ENCODE peak calls at places on chromosomes 2 and 18, in four cellular contexts. One of them, this sample, is unnamed.

GRCh38 chr2:29388071-29388470 is 272.9 kb downstream of the CLIP4 start:
- DNase-seq in G401: no peak
- DNase-seq in uterus: no peak
- DNase-seq in GM12865: no peak
- DNase-seq in this sample: no peak

GRCh38 chr18:36284671-36285295 is 12.7 kb upstream of the FHOD3 start:
- DNase-seq in G401: peak
- DNase-seq in uterus: no peak
- DNase-seq in GM12865: peak
- DNase-seq in this sample: no peak

GRCh38 chr2:65710779-65711295 is 278.4 kb upstream of the SPRED2 start:
- DNase-seq in G401: no peak
- DNase-seq in uterus: no peak
- DNase-seq in GM12865: peak
- DNase-seq in this sample: no peak

GRCh38 chr2:20654414-20654813 is 3.5 kb upstream of the HS1BP3 start:
- DNase-seq in G401: no peak
- DNase-seq in uterus: no peak
- DNase-seq in GM12865: no peak
- DNase-seq in this sample: no peak

GRCh38 chr2:84942964-84943421 is 28.0 kb upstream of the KCMF1 start:
- DNase-seq in G401: no peak
- DNase-seq in uterus: no peak
- DNase-seq in GM12865: peak
- DNase-seq in this sample: no peak

GRCh38 chr2:209468796-209469325 is 45.0 kb downstream of the MAP2 start:
- DNase-seq in G401: no peak
- DNase-seq in uterus: no peak
- DNase-seq in GM12865: no peak
- DNase-seq in this sample: no peak

GRCh38 chr2:216059233-216059834 is 22.3 kb downstream of the PECR start:
- DNase-seq in G401: no peak
- DNase-seq in uterus: no peak
- DNase-seq in GM12865: peak
- DNase-seq in this sample: no peak

GRCh38 chr2:230682546-230682945 is 30.1 kb upstream of the CAB39 start:
- DNase-seq in G401: no peak
- DNase-seq in uterus: no peak
- DNase-seq in GM12865: no peak
- DNase-seq in this sample: no peak

GRCh38 chr2:128618642-128619041 is 300.0 kb upstream of the HS6ST1 start:
- DNase-seq in G401: no peak
- DNase-seq in uterus: no peak
- DNase-seq in GM12865: no peak
- DNase-seq in this sample: no peak

GRCh38 chr2:97749611-97750010 is 36.2 kb downstream of the ZAP70 start:
- DNase-seq in G401: no peak
- DNase-seq in uterus: no peak
- DNase-seq in GM12865: no peak
- DNase-seq in this sample: no peak

GRCh38 chr2:15941483-15941853 is 1.1 kb downstream of the MYCN start:
- DNase-seq in G401: no peak
- DNase-seq in uterus: no peak
- DNase-seq in GM12865: no peak
- DNase-seq in this sample: no peak

GRCh38 chr2:208195477-208195876 is 5.6 kb upstream of the C2orf80 start:
- DNase-seq in G401: no peak
- DNase-seq in uterus: no peak
- DNase-seq in GM12865: no peak
- DNase-seq in this sample: no peak

GRCh38 chr2:39128919-39129391 is 8.1 kb upstream of the SOS1 start:
- DNase-seq in G401: no peak
- DNase-seq in uterus: no peak
- DNase-seq in GM12865: peak
- DNase-seq in this sample: no peak

GRCh38 chr2:54572262-54572635 is 116.1 kb downstream of the SPTBN1 start:
- DNase-seq in G401: no peak
- DNase-seq in uterus: no peak
- DNase-seq in GM12865: peak
- DNase-seq in this sample: no peak

GRCh38 chr2:239348563-239349447 is 52.0 kb downstream of the HDAC4 start:
- DNase-seq in G401: no peak
- DNase-seq in uterus: peak
- DNase-seq in GM12865: no peak
- DNase-seq in this sample: peak

GRCh38 chr2:71939588-71940535 is 207.8 kb downstream of the CYP26B1 start:
- DNase-seq in G401: peak
- DNase-seq in uterus: no peak
- DNase-seq in GM12865: no peak
- DNase-seq in this sample: peak

GRCh38 chr2:58039170-58039611 is 7.4 kb upstream of the VRK2 start:
- DNase-seq in G401: no peak
- DNase-seq in uterus: no peak
- DNase-seq in GM12865: peak
- DNase-seq in this sample: no peak

GRCh38 chr2:150517951-150518680 is 30.6 kb upstream of the RND3 start:
- DNase-seq in G401: no peak
- DNase-seq in uterus: no peak
- DNase-seq in GM12865: no peak
- DNase-seq in this sample: no peak

GRCh38 chr2:204973546-204974071 is 428.3 kb downstream of the PARD3B start:
- DNase-seq in G401: no peak
- DNase-seq in uterus: no peak
- DNase-seq in GM12865: no peak
- DNase-seq in this sample: no peak

GRCh38 chr2:16553222-16553621 is 112.4 kb downstream of the CYRIA start:
- DNase-seq in G401: peak
- DNase-seq in uterus: no peak
- DNase-seq in GM12865: peak
- DNase-seq in this sample: no peak

GRCh38 chr2:86298411-86299390 is 38.7 kb downstream of the REEP1 start:
- DNase-seq in G401: peak
- DNase-seq in uterus: no peak
- DNase-seq in GM12865: no peak
- DNase-seq in this sample: no peak

GRCh38 chr2:61255580-61256437 is 93.8 kb downstream of the C2orf74 start:
- DNase-seq in G401: no peak
- DNase-seq in uterus: no peak
- DNase-seq in GM12865: no peak
- DNase-seq in this sample: no peak

GRCh38 chr18:58400337-58400885 is 228.5 kb downstream of the ALPK2 start:
- DNase-seq in G401: no peak
- DNase-seq in uterus: no peak
- DNase-seq in GM12865: no peak
- DNase-seq in this sample: no peak

GRCh38 chr2:229084467-229084866 is 186.6 kb downstream of the PID1 start:
- DNase-seq in G401: no peak
- DNase-seq in uterus: no peak
- DNase-seq in GM12865: no peak
- DNase-seq in this sample: no peak

GRCh38 chr2:47208852-47209606 is 53.9 kb upstream of the STPG4 start:
- DNase-seq in G401: no peak
- DNase-seq in uterus: no peak
- DNase-seq in GM12865: no peak
- DNase-seq in this sample: no peak

GRCh38 chr18:13399511-13399910 is 181.0 kb downstream of the LDLRAD4 start:
- DNase-seq in G401: no peak
- DNase-seq in uterus: no peak
- DNase-seq in GM12865: no peak
- DNase-seq in this sample: no peak

GRCh38 chr2:203861607-203862006 is 6.0 kb upstream of the CTLA4 start:
- DNase-seq in G401: no peak
- DNase-seq in uterus: no peak
- DNase-seq in GM12865: no peak
- DNase-seq in this sample: no peak

GRCh38 chr2:30149513-30149912 is 2.7 kb downstream of the YPEL5 start:
- DNase-seq in G401: no peak
- DNase-seq in uterus: no peak
- DNase-seq in GM12865: peak
- DNase-seq in this sample: no peak

GRCh38 chr2:32342811-32343210 is 14.0 kb upstream of the BIRC6 start:
- DNase-seq in G401: no peak
- DNase-seq in uterus: no peak
- DNase-seq in GM12865: no peak
- DNase-seq in this sample: no peak

GRCh38 chr2:127182626-127183458 is 37.3 kb downstream of the CYP27C1 start:
- DNase-seq in G401: no peak
- DNase-seq in uterus: no peak
- DNase-seq in GM12865: no peak
- DNase-seq in this sample: peak

GRCh38 chr2:95274291-95275150 is at the start of gene PROM2:
- DNase-seq in G401: no peak
- DNase-seq in uterus: no peak
- DNase-seq in GM12865: no peak
- DNase-seq in this sample: peak

GRCh38 chr2:241887806-241888522 is 18.4 kb downstream of the RTP5 start:
- DNase-seq in G401: no peak
- DNase-seq in uterus: no peak
- DNase-seq in GM12865: no peak
- DNase-seq in this sample: no peak

GRCh38 chr2:157820202-157820601 is 55.9 kb downstream of the ACVR1 start:
- DNase-seq in G401: no peak
- DNase-seq in uterus: no peak
- DNase-seq in GM12865: no peak
- DNase-seq in this sample: no peak

GRCh38 chr2:97868986-97869721 is 126.6 kb downstream of the TMEM131 start:
- DNase-seq in G401: peak
- DNase-seq in uterus: no peak
- DNase-seq in GM12865: no peak
- DNase-seq in this sample: no peak

GRCh38 chr2:127097471-127097765 is 9.5 kb downstream of the BIN1 start:
- DNase-seq in G401: no peak
- DNase-seq in uterus: no peak
- DNase-seq in GM12865: no peak
- DNase-seq in this sample: no peak